ENCODE peak calls at places on chromosome 11, in eight cellular contexts. One of them, this sample, is unnamed.

GRCh38 chr11:109527496-109527895 is 105.5 kb downstream of the C11orf87 start:
- DNase-seq in DND-41: no peak
- DNase-seq in CD8-positive, alpha-beta T cell: no peak
- DNase-seq in body of pancreas: no peak
- DNase-seq in PC-9: no peak
- DNase-seq in heart right ventricle: no peak
- DNase-seq in HCT116: no peak
- DNase-seq in A549: no peak
- DNase-seq in this sample: no peak

GRCh38 chr11:2390871-2391662 is 9.5 kb upstream of the TSSC4 start:
- DNase-seq in DND-41: peak; percentile 27
- DNase-seq in CD8-positive, alpha-beta T cell: no peak
- DNase-seq in body of pancreas: no peak
- DNase-seq in PC-9: no peak
- DNase-seq in heart right ventricle: no peak
- DNase-seq in HCT116: no peak
- DNase-seq in A549: peak; percentile 31
- DNase-seq in this sample: peak; percentile 67

GRCh38 chr11:77047007-77047927 is 13.1 kb downstream of the B3GNT6 start:
- DNase-seq in DND-41: peak; percentile 85
- DNase-seq in CD8-positive, alpha-beta T cell: peak; percentile 82
- DNase-seq in body of pancreas: peak; percentile 94
- DNase-seq in PC-9: peak; percentile 94
- DNase-seq in heart right ventricle: no peak
- DNase-seq in HCT116: peak; percentile 90
- DNase-seq in A549: peak; percentile 69
- DNase-seq in this sample: peak; percentile 73

GRCh38 chr11:110317516-110317932 is 21.1 kb upstream of the RDX start:
- DNase-seq in DND-41: no peak
- DNase-seq in CD8-positive, alpha-beta T cell: no peak
- DNase-seq in body of pancreas: no peak
- DNase-seq in PC-9: peak; percentile 43
- DNase-seq in heart right ventricle: no peak
- DNase-seq in HCT116: no peak
- DNase-seq in A549: no peak
- DNase-seq in this sample: no peak

GRCh38 chr11:57763568-57763967 is 2.0 kb downstream of the CTNND1 start:
- DNase-seq in DND-41: no peak
- DNase-seq in CD8-positive, alpha-beta T cell: no peak
- DNase-seq in body of pancreas: no peak
- DNase-seq in PC-9: peak; percentile 47
- DNase-seq in heart right ventricle: no peak
- DNase-seq in HCT116: no peak
- DNase-seq in A549: peak; percentile 76
- DNase-seq in this sample: peak; percentile 74

GRCh38 chr11:125332821-125333220 is 163.2 kb downstream of the FEZ1 start:
- DNase-seq in DND-41: no peak
- DNase-seq in CD8-positive, alpha-beta T cell: no peak
- DNase-seq in body of pancreas: no peak
- DNase-seq in PC-9: no peak
- DNase-seq in heart right ventricle: no peak
- DNase-seq in HCT116: no peak
- DNase-seq in A549: no peak
- DNase-seq in this sample: no peak

GRCh38 chr11:30914143-30914762 is 328.1 kb upstream of the MPPED2 start:
- DNase-seq in DND-41: no peak
- DNase-seq in CD8-positive, alpha-beta T cell: no peak
- DNase-seq in body of pancreas: peak; percentile 54
- DNase-seq in PC-9: no peak
- DNase-seq in heart right ventricle: peak; percentile 69
- DNase-seq in HCT116: peak; percentile 15
- DNase-seq in A549: peak; percentile 8
- DNase-seq in this sample: peak; percentile 25

GRCh38 chr11:82756765-82757650 is 23.3 kb upstream of the FAM181B start:
- DNase-seq in DND-41: no peak
- DNase-seq in CD8-positive, alpha-beta T cell: no peak
- DNase-seq in body of pancreas: peak; percentile 54
- DNase-seq in PC-9: no peak
- DNase-seq in heart right ventricle: no peak
- DNase-seq in HCT116: no peak
- DNase-seq in A549: no peak
- DNase-seq in this sample: no peak

GRCh38 chr11:77776455-77776854 is 44.1 kb downstream of the RSF1 start:
- DNase-seq in DND-41: no peak
- DNase-seq in CD8-positive, alpha-beta T cell: no peak
- DNase-seq in body of pancreas: no peak
- DNase-seq in PC-9: no peak
- DNase-seq in heart right ventricle: no peak
- DNase-seq in HCT116: peak; percentile 19
- DNase-seq in A549: no peak
- DNase-seq in this sample: no peak

GRCh38 chr11:87878373-87878779 is 296.9 kb downstream of the RAB38 start:
- DNase-seq in DND-41: peak; percentile 5
- DNase-seq in CD8-positive, alpha-beta T cell: no peak
- DNase-seq in body of pancreas: peak; percentile 5
- DNase-seq in PC-9: no peak
- DNase-seq in heart right ventricle: no peak
- DNase-seq in HCT116: peak; percentile 21
- DNase-seq in A549: no peak
- DNase-seq in this sample: peak; percentile 23

GRCh38 chr11:69209421-69209820 is 53.7 kb downstream of the SMIM38 start:
- DNase-seq in DND-41: no peak
- DNase-seq in CD8-positive, alpha-beta T cell: no peak
- DNase-seq in body of pancreas: no peak
- DNase-seq in PC-9: peak; percentile 20
- DNase-seq in heart right ventricle: no peak
- DNase-seq in HCT116: no peak
- DNase-seq in A549: no peak
- DNase-seq in this sample: no peak

GRCh38 chr11:112599265-112599664 is 338.6 kb upstream of the PLET1 start:
- DNase-seq in DND-41: no peak
- DNase-seq in CD8-positive, alpha-beta T cell: no peak
- DNase-seq in body of pancreas: no peak
- DNase-seq in PC-9: no peak
- DNase-seq in heart right ventricle: no peak
- DNase-seq in HCT116: no peak
- DNase-seq in A549: no peak
- DNase-seq in this sample: no peak

GRCh38 chr11:15742626-15743243 is 613.6 kb downstream of the SOX6 start:
- DNase-seq in DND-41: no peak
- DNase-seq in CD8-positive, alpha-beta T cell: no peak
- DNase-seq in body of pancreas: no peak
- DNase-seq in PC-9: no peak
- DNase-seq in heart right ventricle: no peak
- DNase-seq in HCT116: no peak
- DNase-seq in A549: no peak
- DNase-seq in this sample: peak; percentile 7

GRCh38 chr11:114243461-114244372 is 52.5 kb upstream of the NNMT start:
- DNase-seq in DND-41: no peak
- DNase-seq in CD8-positive, alpha-beta T cell: no peak
- DNase-seq in body of pancreas: no peak
- DNase-seq in PC-9: no peak
- DNase-seq in heart right ventricle: no peak
- DNase-seq in HCT116: no peak
- DNase-seq in A549: no peak
- DNase-seq in this sample: no peak

GRCh38 chr11:105903113-105903512 is 118.9 kb downstream of the MSANTD4 start:
- DNase-seq in DND-41: no peak
- DNase-seq in CD8-positive, alpha-beta T cell: no peak
- DNase-seq in body of pancreas: no peak
- DNase-seq in PC-9: peak; percentile 48
- DNase-seq in heart right ventricle: no peak
- DNase-seq in HCT116: no peak
- DNase-seq in A549: no peak
- DNase-seq in this sample: no peak

GRCh38 chr11:35632301-35632700 is 14.0 kb downstream of the FJX1 start:
- DNase-seq in DND-41: no peak
- DNase-seq in CD8-positive, alpha-beta T cell: no peak
- DNase-seq in body of pancreas: no peak
- DNase-seq in PC-9: no peak
- DNase-seq in heart right ventricle: no peak
- DNase-seq in HCT116: no peak
- DNase-seq in A549: no peak
- DNase-seq in this sample: no peak

GRCh38 chr11:124970925-124971324 is 16.9 kb downstream of the CCDC15 start:
- DNase-seq in DND-41: no peak
- DNase-seq in CD8-positive, alpha-beta T cell: no peak
- DNase-seq in body of pancreas: no peak
- DNase-seq in PC-9: peak; percentile 52
- DNase-seq in heart right ventricle: no peak
- DNase-seq in HCT116: peak; percentile 42
- DNase-seq in A549: no peak
- DNase-seq in this sample: peak; percentile 57

GRCh38 chr11:93573184-93573583 is 30.0 kb upstream of the SMCO4 start:
- DNase-seq in DND-41: no peak
- DNase-seq in CD8-positive, alpha-beta T cell: no peak
- DNase-seq in body of pancreas: no peak
- DNase-seq in PC-9: no peak
- DNase-seq in heart right ventricle: no peak
- DNase-seq in HCT116: no peak
- DNase-seq in A549: no peak
- DNase-seq in this sample: no peak

GRCh38 chr11:130121430-130121978 is 38.1 kb upstream of the ST14 start:
- DNase-seq in DND-41: no peak
- DNase-seq in CD8-positive, alpha-beta T cell: peak; percentile 32
- DNase-seq in body of pancreas: no peak
- DNase-seq in PC-9: no peak
- DNase-seq in heart right ventricle: no peak
- DNase-seq in HCT116: peak; percentile 29
- DNase-seq in A549: no peak
- DNase-seq in this sample: no peak

GRCh38 chr11:58133329-58134076 is 8.2 kb upstream of the OR9I1 start:
- DNase-seq in DND-41: no peak
- DNase-seq in CD8-positive, alpha-beta T cell: no peak
- DNase-seq in body of pancreas: no peak
- DNase-seq in PC-9: no peak
- DNase-seq in heart right ventricle: no peak
- DNase-seq in HCT116: no peak
- DNase-seq in A549: no peak
- DNase-seq in this sample: peak; percentile 38

GRCh38 chr11:122692444-122692843 is 36.9 kb downstream of the UBASH3B start:
- DNase-seq in DND-41: no peak
- DNase-seq in CD8-positive, alpha-beta T cell: no peak
- DNase-seq in body of pancreas: no peak
- DNase-seq in PC-9: peak; percentile 21
- DNase-seq in heart right ventricle: no peak
- DNase-seq in HCT116: no peak
- DNase-seq in A549: no peak
- DNase-seq in this sample: no peak

DNA sequence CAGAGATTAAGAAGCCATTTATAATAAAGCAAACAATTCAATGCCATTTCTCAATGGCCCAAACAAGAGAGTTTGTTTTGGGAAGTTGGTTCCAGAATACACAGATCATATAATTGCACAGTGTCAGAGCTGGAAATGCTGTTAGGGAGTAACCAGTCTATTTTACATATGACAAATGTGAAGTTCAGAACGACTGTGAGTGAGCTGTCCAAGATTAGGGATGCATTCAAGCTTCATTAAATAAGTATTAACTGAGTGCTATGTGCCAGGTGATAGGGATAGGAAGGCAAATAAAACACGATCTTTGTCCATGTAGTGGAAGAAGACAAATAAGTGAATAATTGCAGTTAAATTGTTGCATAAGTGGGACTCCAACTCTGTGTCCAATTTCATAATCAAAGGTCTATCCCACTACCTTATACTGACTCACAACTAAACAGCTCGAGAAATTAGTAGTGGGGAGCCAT is 33.1 kb upstream of the PICALM start:
- DNase-seq in DND-41: no peak
- DNase-seq in CD8-positive, alpha-beta T cell: no peak
- DNase-seq in body of pancreas: no peak
- DNase-seq in PC-9: peak; percentile 93
- DNase-seq in heart right ventricle: no peak
- DNase-seq in HCT116: no peak
- DNase-seq in A549: no peak
- DNase-seq in this sample: no peak
- H3K27ac ChIP-seq in DND-41: no peak overlapping the region
- H3K27ac ChIP-seq in CD8-positive, alpha-beta T cell: no peak overlapping the region
- H3K27ac ChIP-seq in body of pancreas: no peak overlapping the region
- H3K27ac ChIP-seq in PC-9: peak overlapping the region; percentile 50
- H3K27ac ChIP-seq in heart right ventricle: no peak overlapping the region
- H3K27ac ChIP-seq in HCT116: no peak overlapping the region
- H3K27ac ChIP-seq in A549: peak overlapping the region; percentile 34
- H3K27ac ChIP-seq in this sample: no peak overlapping the region

GRCh38 chr11:17473071-17473744 is 3.4 kb downstream of the ABCC8 start:
- DNase-seq in DND-41: no peak
- DNase-seq in CD8-positive, alpha-beta T cell: no peak
- DNase-seq in body of pancreas: no peak
- DNase-seq in PC-9: no peak
- DNase-seq in heart right ventricle: no peak
- DNase-seq in HCT116: peak; percentile 68
- DNase-seq in A549: peak; percentile 95
- DNase-seq in this sample: no peak
- TF ChIP-seq CTCF in DND-41: no peak
- TF ChIP-seq CTCF in CD8-positive, alpha-beta T cell: no peak
- TF ChIP-seq CTCF in body of pancreas: no peak
- TF ChIP-seq CTCF in PC-9: peak; percentile 46
- TF ChIP-seq CTCF in heart right ventricle: no peak
- TF ChIP-seq CTCF in HCT116: peak; percentile 80
- TF ChIP-seq CTCF in A549: peak; percentile 62
- TF ChIP-seq CTCF in this sample: no peak

DNA sequence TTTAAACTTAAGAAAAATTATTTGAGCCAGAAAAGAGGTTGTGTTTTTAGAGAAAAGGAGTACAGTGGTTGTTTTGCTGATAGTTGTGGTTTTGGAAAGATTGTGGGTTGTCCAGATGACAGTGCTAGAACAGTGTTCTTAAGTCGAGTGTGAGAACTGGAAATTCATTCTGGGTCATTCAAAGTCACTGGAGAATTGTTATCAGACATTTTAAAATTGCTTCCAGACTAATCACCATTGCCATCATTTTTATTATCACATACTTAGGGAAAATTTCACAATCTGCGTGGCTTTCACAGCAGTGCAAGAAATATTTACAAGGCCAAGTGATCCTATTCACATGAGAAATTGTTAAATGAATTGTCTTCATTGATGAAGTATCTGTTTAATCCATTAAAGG is 242.2 kb upstream of the DDI1 start:
- DNase-seq in DND-41: no peak
- DNase-seq in CD8-positive, alpha-beta T cell: no peak
- DNase-seq in body of pancreas: no peak
- DNase-seq in PC-9: no peak
- DNase-seq in heart right ventricle: no peak
- DNase-seq in HCT116: no peak
- DNase-seq in A549: no peak
- DNase-seq in this sample: no peak
- H3K27ac ChIP-seq in DND-41: no peak overlapping the region
- H3K27ac ChIP-seq in CD8-positive, alpha-beta T cell: no peak overlapping the region
- H3K27ac ChIP-seq in body of pancreas: no peak overlapping the region
- H3K27ac ChIP-seq in PC-9: no peak overlapping the region
- H3K27ac ChIP-seq in heart right ventricle: no peak overlapping the region
- H3K27ac ChIP-seq in HCT116: no peak overlapping the region
- H3K27ac ChIP-seq in A549: peak overlapping the region; percentile 35
- H3K27ac ChIP-seq in this sample: no peak overlapping the region

DNA sequence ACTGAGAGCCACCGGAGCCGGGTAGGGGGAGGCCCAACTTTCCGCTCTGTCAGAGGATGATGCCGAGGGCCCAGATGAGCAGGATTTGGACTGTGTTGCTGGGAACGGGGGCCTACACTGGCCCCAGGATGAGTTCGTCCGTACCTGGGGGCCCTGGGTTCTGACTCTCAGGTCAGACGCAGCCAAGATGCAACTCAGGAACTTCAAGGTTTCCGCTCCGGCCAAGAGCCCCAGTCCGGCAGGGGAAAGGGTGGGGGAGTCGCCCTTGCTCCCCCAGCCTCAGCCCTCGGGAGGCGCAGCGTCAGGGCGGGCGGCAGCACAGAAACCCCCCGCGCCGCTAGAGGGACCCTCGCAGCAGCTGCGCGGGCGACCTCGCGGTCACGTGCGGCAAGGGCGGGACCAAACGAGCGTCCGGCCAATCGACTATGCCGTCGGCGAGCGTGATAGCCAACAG is 241 bp upstream of the ARL2 start:
- DNase-seq in DND-41: peak; percentile 94
- DNase-seq in CD8-positive, alpha-beta T cell: peak; percentile 92
- DNase-seq in body of pancreas: peak; percentile 91
- DNase-seq in PC-9: peak; percentile 80
- DNase-seq in heart right ventricle: peak; percentile 94
- DNase-seq in HCT116: peak; percentile 80
- DNase-seq in A549: no peak
- DNase-seq in this sample: peak; percentile 86
- TF ChIP-seq CTCF in DND-41: peak; percentile 36
- TF ChIP-seq CTCF in CD8-positive, alpha-beta T cell: peak; percentile 58
- TF ChIP-seq CTCF in body of pancreas: no peak
- TF ChIP-seq CTCF in PC-9: peak; percentile 75
- TF ChIP-seq CTCF in heart right ventricle: no peak
- TF ChIP-seq CTCF in HCT116: no peak
- TF ChIP-seq CTCF in A549: no peak
- TF ChIP-seq CTCF in this sample: no peak

This sample was measured in RWPE1.